ENCODE peak calls at places on chromosomes 5 and 9, in seven cellular contexts. G is body of pancreas; B is Caco-2; A is adrenal gland; C is astrocyte; Z is gastrocnemius medialis; M is CD8-positive, alpha-beta T cell. D is an unnamed sample.

GRCh38 chr9:34479316-34479865 is 20.8 kb downstream of the DNAI1 start:
- DNase-seq in G (no peak), Z (no peak), C (no peak), A (no peak), M (no peak), B (no peak), D (no peak)

GRCh38 chr9:126853667-126854066 is 6.8 kb upstream of the ZBTB34 start:
- DNase-seq in C (peak; percentile 32), Z (no peak), G (no peak), B (no peak), M (no peak), A (no peak), D (no peak)

GRCh38 chr5:131514316-131515275 is 120.4 kb downstream of the RAPGEF6 start:
- DNase-seq in G (no peak), A (no peak), C (no peak), Z (no peak), B (no peak), M (no peak), D (peak; percentile 30)

GRCh38 chr5:1405539-1406530 is 39.4 kb downstream of the SLC6A3 start:
- DNase-seq in G (peak; percentile 7), B (no peak), Z (no peak), C (no peak), M (no peak), A (no peak), D (no peak)

GRCh38 chr9:125810161-125810560 is 63.0 kb downstream of the PBX3 start:
- DNase-seq in M (no peak), G (no peak), C (no peak), A (no peak), Z (no peak), B (no peak), D (no peak)

GRCh38 chr5:17620627-17621026 is 10.4 kb downstream of the TAF11L12 start:
- DNase-seq in M (no peak), G (no peak), B (no peak), C (no peak), A (no peak), Z (no peak), D (no peak)

GRCh38 chr5:78537821-78538220 is 110.8 kb downstream of the LHFPL2 start:
- DNase-seq in M (no peak), B (peak; percentile 57), G (no peak), C (peak; percentile 54), A (no peak), Z (no peak), D (peak; percentile 27)

GRCh38 chr5:75023368-75024159 is 28.8 kb downstream of the GCNT4 start:
- DNase-seq in M (peak; percentile 18), B (no peak), C (no peak), G (no peak), A (no peak), Z (no peak), D (peak; percentile 16)

GRCh38 chr5:14501353-14502162 is 80.0 kb upstream of the OTULINL start:
- DNase-seq in A (peak; percentile 43), M (no peak), B (no peak), Z (no peak), C (no peak), G (no peak), D (no peak)

GRCh38 chr9:87556821-87557220 is 59.2 kb downstream of the DAPK1 start:
- DNase-seq in G (no peak), C (no peak), M (no peak), B (no peak), A (peak; percentile 56), Z (no peak), D (no peak)

GRCh38 chr5:131996210-131997025 is 15.0 kb downstream of the ACSL6 start:
- DNase-seq in Z (no peak), M (no peak), B (no peak), A (no peak), C (no peak), G (peak; percentile 36), D (no peak)

GRCh38 chr9:112061152-112061740 is 113.9 kb downstream of the SUSD1 start:
- DNase-seq in Z (peak; percentile 46), G (peak; percentile 49), B (no peak), A (peak; percentile 81), M (no peak), C (peak; percentile 99), D (peak; percentile 86)
- H3K27me3 ChIP-seq in Z (no peaks in the 10 kb centered on the region), G (no peaks in the 10 kb centered on the region), B (no peaks in the 10 kb centered on the region), A (no peaks in the 10 kb centered on the region), M (no peaks in the 10 kb centered on the region), C (no peaks in the 10 kb centered on the region), D (no peaks in the 10 kb centered on the region)

GRCh38 chr5:58382131-58382534 is 77.8 kb downstream of the PLK2 start:
- DNase-seq in A (no peak), M (no peak), C (no peak), B (no peak), G (no peak), Z (no peak), D (no peak)

GRCh38 chr5:58378613-58379385 is 81.1 kb downstream of the PLK2 start:
- DNase-seq in C (no peak), A (no peak), M (no peak), Z (no peak), B (no peak), G (no peak), D (no peak)

GRCh38 chr5:58380655-58381054 is 79.2 kb downstream of the PLK2 start:
- DNase-seq in C (no peak), G (no peak), Z (no peak), M (no peak), B (no peak), A (no peak), D (no peak)

GRCh38 chr5:58383459-58383858 is 76.4 kb downstream of the PLK2 start:
- DNase-seq in M (no peak), C (no peak), G (no peak), Z (no peak), B (no peak), A (no peak), D (no peak)

GRCh38 chr5:58381566-58381965 is 78.3 kb downstream of the PLK2 start:
- DNase-seq in M (no peak), Z (no peak), A (no peak), C (no peak), G (no peak), B (no peak), D (no peak)
- H3K9me3 ChIP-seq in M (peaks cover 6% of the 10 kb centered on the region), Z (no peaks in the 10 kb centered on the region), A (no peaks in the 10 kb centered on the region), C (no peaks in the 10 kb centered on the region), G (no peaks in the 10 kb centered on the region), B (peaks cover 11% of the 10 kb centered on the region), D (no peaks in the 10 kb centered on the region)

DNA sequence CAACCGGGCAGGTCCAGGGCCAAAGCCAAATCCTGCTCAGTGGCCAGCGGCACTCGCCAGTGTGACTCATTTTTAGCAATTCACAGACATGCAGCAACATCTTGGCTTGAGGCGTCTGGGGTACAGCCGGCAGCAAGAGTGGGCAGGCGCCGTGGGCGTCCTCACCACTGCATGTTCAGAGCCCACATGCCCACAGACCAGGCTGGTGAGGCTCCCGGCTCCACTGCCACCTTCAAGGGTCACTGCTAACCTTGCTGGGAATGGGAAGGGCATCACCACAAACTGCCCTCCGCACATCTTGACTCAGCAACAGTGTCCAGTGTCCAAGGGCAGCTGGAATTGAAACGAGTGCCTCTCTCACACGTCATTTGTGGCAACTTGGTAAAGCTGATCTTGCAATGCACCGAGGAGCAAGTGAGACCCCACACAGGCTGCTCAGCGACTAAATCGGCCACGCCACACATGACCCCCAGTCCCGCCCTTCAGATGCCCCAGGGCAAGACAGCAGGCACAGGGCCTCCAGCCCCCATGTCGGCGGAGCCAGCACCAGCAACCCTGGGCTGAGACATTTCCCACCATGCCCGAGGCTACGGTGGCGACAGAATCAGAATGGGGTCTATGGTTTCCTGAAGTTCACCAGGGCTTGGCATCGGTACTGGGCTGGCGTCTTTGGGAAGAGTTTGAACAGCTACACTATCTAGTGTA is 140.3 kb downstream of the ROR2 start:
- DNase-seq in G (no peak), Z (no peak), M (no peak), A (peak; percentile 57), C (peak; percentile 48), B (no peak), D (no peak)
- H3K4me1 ChIP-seq in G (no peaks in the 10 kb centered on the region), Z (no peaks in the 10 kb centered on the region), M (no peaks in the 10 kb centered on the region), A (peaks cover 11% of the 10 kb centered on the region), C (peaks cover 11% of the 10 kb centered on the region), B (no peaks in the 10 kb centered on the region), D (no peaks in the 10 kb centered on the region)

DNA sequence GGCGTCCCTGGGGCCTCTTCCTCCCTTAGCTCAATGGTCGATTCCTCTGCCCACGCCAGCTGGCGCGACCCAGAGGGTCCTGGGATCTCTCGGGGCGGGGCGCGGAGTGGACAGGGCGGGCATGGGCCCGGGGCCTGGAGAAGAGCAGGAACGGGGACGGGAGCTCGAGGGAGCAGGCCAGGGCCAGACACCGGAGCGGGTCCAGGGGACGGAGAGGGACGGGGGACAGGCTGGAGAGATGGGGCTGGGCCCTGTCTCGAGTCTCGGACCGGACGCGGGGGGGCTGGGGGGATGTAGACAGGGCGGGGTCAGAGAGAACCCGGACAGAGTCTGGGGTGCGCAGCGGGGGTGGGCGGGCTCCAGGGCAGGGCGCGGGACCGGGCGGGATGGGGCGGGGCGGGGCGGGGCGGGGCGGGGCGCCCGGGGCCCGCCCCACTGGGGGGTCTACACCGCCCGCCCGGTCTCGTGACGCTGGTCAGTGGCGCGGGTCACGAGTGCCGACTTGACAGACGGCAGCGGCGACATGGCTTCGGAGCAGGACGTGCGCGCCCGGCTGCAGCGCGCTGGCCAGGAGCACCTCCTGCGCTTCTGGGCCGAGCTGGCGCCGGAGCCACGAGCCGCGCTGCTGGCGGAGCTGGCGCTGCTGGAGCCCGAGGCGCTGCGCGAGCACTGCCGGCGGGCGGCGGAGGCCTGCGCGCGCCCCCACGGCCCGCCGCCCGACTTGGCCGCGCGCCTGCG is at the start of gene UAP1L1:
- DNase-seq in Z (peak; percentile 58), G (peak; percentile 76), M (peak; percentile 50), B (peak; percentile 64), C (peak; percentile 34), A (peak; percentile 90), D (peak; percentile 67)
- H3K27me3 ChIP-seq in Z (no peaks in the 10 kb centered on the region), G (no peaks in the 10 kb centered on the region), M (no peaks in the 10 kb centered on the region), B (no peaks in the 10 kb centered on the region), C (no peaks in the 10 kb centered on the region), A (no peaks in the 10 kb centered on the region), D (no peaks in the 10 kb centered on the region)

GRCh38 chr9:6777218-6777902 is 19.6 kb downstream of the KDM4C start:
- DNase-seq in M (no peak), Z (no peak), C (no peak), G (no peak), B (no peak), A (no peak), D (no peak)

GRCh38 chr9:6766606-6767005 is 8.8 kb downstream of the KDM4C start:
- DNase-seq in B (peak; percentile 47), M (no peak), G (no peak), C (no peak), A (no peak), Z (no peak), D (no peak)

GRCh38 chr9:6771722-6772121 is 13.9 kb downstream of the KDM4C start:
- DNase-seq in C (no peak), Z (no peak), M (no peak), B (no peak), G (no peak), A (no peak), D (no peak)
- H3K9me3 ChIP-seq in C (no peaks in the 10 kb centered on the region), Z (no peaks in the 10 kb centered on the region), M (no peaks in the 10 kb centered on the region), B (no peaks in the 10 kb centered on the region), G (no peaks in the 10 kb centered on the region), A (no peaks in the 10 kb centered on the region), D (no peaks in the 10 kb centered on the region)

DNA sequence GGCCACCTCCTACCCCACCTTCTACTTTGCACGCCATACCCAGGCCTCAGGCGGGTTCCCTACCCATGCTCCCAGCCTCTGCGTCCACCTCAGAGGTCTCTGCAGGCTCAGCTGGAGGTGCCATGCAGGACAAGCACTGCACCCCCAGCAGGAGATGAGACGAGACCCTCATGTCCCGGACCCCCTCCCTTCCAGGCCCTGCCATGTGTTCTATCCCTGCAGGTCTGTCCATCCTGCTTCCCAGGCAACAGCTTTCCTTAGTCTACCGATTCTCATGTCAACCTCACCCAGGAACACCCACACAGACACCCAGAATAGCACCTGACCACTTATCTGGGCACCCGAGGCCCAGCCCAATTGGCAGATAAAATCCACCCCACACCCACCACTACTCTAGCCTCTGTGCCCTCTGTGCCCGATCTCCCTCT is 52.1 kb downstream of the SEMA4D start:
- DNase-seq in Z (no peak), B (no peak), A (no peak), G (no peak), C (no peak), M (no peak), D (no peak)
- H3K4me1 ChIP-seq in Z (peaks cover 39% of the 10 kb centered on the region), B (no peaks in the 10 kb centered on the region), A (peaks cover 17% of the 10 kb centered on the region), G (no peaks in the 10 kb centered on the region), C (peaks cover 9% of the 10 kb centered on the region), M (peaks cover 99% of the 10 kb centered on the region), D (peaks cover 29% of the 10 kb centered on the region)

D was measured in SJSA1.